ENCODE peak calls at places on chromosomes 11 and 22, in ten cellular contexts. Q is activated naive CD4-positive, alpha-beta T cell; A is lower leg skin; B is activated CD8-positive, alpha-beta memory T cell treated with anti-CD3 and anti-CD28 coated beads for 4 hours; E is globus pallidus; Y is uterus; K is transverse colon; T is sigmoid colon; N is astrocyte of the spinal cord; C is pons. U is an unnamed sample.

GRCh38 chr11:78784321-78785061 is 209.8 kb upstream of the NARS2 start:
- DNase-seq in Q (no peak), A (no peak), B (no peak), E (no peak), Y (no peak), K (no peak), T (no peak), N (peak; percentile 70), C (no peak), U (no peak)

GRCh38 chr11:33861911-33862310 is 30.0 kb downstream of the LMO2 start:
- DNase-seq in Q (no peak), A (peak; percentile 43), B (no peak), E (no peak), Y (no peak), K (no peak), T (no peak), N (no peak), C (no peak), U (no peak)

GRCh38 chr11:77347962-77348361 is 46.5 kb upstream of the GDPD4 start:
- DNase-seq in Q (no peak), A (no peak), B (no peak), E (no peak), Y (no peak), K (no peak), T (no peak), N (no peak), C (no peak), U (no peak)

GRCh38 chr22:48204296-48204695 is 1441.8 kb downstream of the TBC1D22A start:
- DNase-seq in Q (no peak), A (no peak), B (no peak), E (no peak), Y (no peak), K (no peak), T (no peak), N (no peak), C (no peak), U (no peak)

GRCh38 chr11:65663634-65664200 is 1.0 kb upstream of the RELA start:
- DNase-seq in Q (no peak), A (peak; percentile 94), B (peak; percentile 25), E (peak; percentile 73), Y (peak; percentile 80), K (peak; percentile 66), T (peak; percentile 92), N (no peak), C (peak; percentile 72), U (no peak)

GRCh38 chr11:122791411-122791810 is 46.9 kb upstream of the CRTAM start:
- DNase-seq in Q (no peak), A (no peak), B (no peak), E (no peak), Y (no peak), K (no peak), T (no peak), N (no peak), C (no peak), U (no peak)

GRCh38 chr22:36331306-36331911 is 56.4 kb downstream of the MYH9 start:
- DNase-seq in Q (no peak), A (peak; percentile 96), B (peak; percentile 72), E (no peak), Y (peak; percentile 85), K (peak; percentile 84), T (peak; percentile 96), N (peak; percentile 96), C (peak; percentile 80), U (peak; percentile 36)

GRCh38 chr11:129681344-129682114 is 134.1 kb upstream of the TMEM45B start:
- DNase-seq in Q (no peak), A (peak; percentile 64), B (no peak), E (no peak), Y (no peak), K (no peak), T (no peak), N (no peak), C (no peak), U (no peak)

GRCh38 chr11:85685820-85686459 is at the start of gene CCDC89:
- DNase-seq in Q (no peak), A (peak; percentile 92), B (no peak), E (peak; percentile 88), Y (peak; percentile 83), K (peak; percentile 48), T (peak; percentile 92), N (peak; percentile 94), C (peak; percentile 93), U (no peak)